ENCODE peak calls at places on chromosomes 6 and 20, in nine cellular contexts. G is spleen, R is HCT116, L is stomach, Y is suprapubic skin, V is transverse colon, X is H1, C is K562, O is sigmoid colon. J is an unnamed sample.

GRCh38 chr6:1614767-1615650 is 5.3 kb downstream of the FOXC1 start:
- DNase-seq in G (no peak), R (no peak), L (peak), Y (peak), V (no peak), X (no peak), C (no peak), O (no peak), J (no peak)

GRCh38 chr6:56144538-56145324 is 102.6 kb downstream of the COL21A1 start:
- DNase-seq in G (no peak), R (no peak), L (no peak), Y (no peak), V (no peak), X (no peak), C (no peak), O (no peak), J (no peak)

GRCh38 chr6:79269877-79270276 is 35.4 kb upstream of the HMGN3 start:
- DNase-seq in G (no peak), R (no peak), L (no peak), Y (no peak), V (no peak), X (no peak), C (peak), O (no peak), J (no peak)

GRCh38 chr6:21538186-21538798 is 55.3 kb upstream of the SOX4 start:
- DNase-seq in G (no peak), R (no peak), L (no peak), Y (no peak), V (no peak), X (no peak), C (no peak), O (no peak), J (no peak)

GRCh38 chr6:105359419-105360366 is 43.2 kb downstream of the PREP start:
- DNase-seq in G (no peak), R (no peak), L (no peak), Y (no peak), V (no peak), X (no peak), C (peak), O (no peak), J (no peak)

GRCh38 chr6:114712129-114712662 is 369.4 kb upstream of the HS3ST5 start:
- DNase-seq in G (no peak), R (no peak), L (no peak), Y (no peak), V (no peak), X (no peak), C (no peak), O (no peak), J (no peak)

GRCh38 chr6:163314791-163315404 is 99.6 kb upstream of the QKI start:
- DNase-seq in G (no peak), R (no peak), L (no peak), Y (no peak), V (no peak), X (no peak), C (no peak), O (no peak), J (no peak)

GRCh38 chr6:166770216-166771116 is 143.4 kb upstream of the RPS6KA2 start:
- DNase-seq in G (no peak), R (no peak), L (no peak), Y (no peak), V (no peak), X (no peak), C (no peak), O (no peak), J (no peak)

GRCh38 chr6:80594461-80594860 is 488.0 kb downstream of the BCKDHB start:
- DNase-seq in G (no peak), R (no peak), L (no peak), Y (no peak), V (no peak), X (no peak), C (no peak), O (no peak), J (no peak)

GRCh38 chr20:45612314-45612713 is 17.2 kb upstream of the WFDC10A start:
- DNase-seq in G (no peak), R (no peak), L (no peak), Y (no peak), V (no peak), X (no peak), C (no peak), O (no peak), J (no peak)

GRCh38 chr6:28490191-28490890 is 25.3 kb downstream of the GPX6 start:
- DNase-seq in G (no peak), R (no peak), L (no peak), Y (no peak), V (no peak), X (no peak), C (peak), O (no peak), J (no peak)

GRCh38 chr6:54335871-54336270 is 27.6 kb downstream of the TINAG start:
- DNase-seq in G (no peak), R (peak), L (no peak), Y (no peak), V (no peak), X (no peak), C (no peak), O (no peak), J (no peak)
- TF ChIP-seq POLR2AphosphoS5 in G (no peak), R (peak), L (no peak), Y (no peak), V (peak), X (no peak), C (no peak), O (no peak), J (no peak)

GRCh38 chr20:58888521-58889333 is 36.2 kb downstream of the GNAS start:
- DNase-seq in G (peak), R (no peak), L (peak), Y (peak), V (peak), X (no peak), C (peak), O (peak), J (peak)
- TF ChIP-seq POLR2A in G (peak), R (peak), L (no peak), Y (peak), V (peak), X (peak), C (peak), O (no peak), J (peak)

DNA sequence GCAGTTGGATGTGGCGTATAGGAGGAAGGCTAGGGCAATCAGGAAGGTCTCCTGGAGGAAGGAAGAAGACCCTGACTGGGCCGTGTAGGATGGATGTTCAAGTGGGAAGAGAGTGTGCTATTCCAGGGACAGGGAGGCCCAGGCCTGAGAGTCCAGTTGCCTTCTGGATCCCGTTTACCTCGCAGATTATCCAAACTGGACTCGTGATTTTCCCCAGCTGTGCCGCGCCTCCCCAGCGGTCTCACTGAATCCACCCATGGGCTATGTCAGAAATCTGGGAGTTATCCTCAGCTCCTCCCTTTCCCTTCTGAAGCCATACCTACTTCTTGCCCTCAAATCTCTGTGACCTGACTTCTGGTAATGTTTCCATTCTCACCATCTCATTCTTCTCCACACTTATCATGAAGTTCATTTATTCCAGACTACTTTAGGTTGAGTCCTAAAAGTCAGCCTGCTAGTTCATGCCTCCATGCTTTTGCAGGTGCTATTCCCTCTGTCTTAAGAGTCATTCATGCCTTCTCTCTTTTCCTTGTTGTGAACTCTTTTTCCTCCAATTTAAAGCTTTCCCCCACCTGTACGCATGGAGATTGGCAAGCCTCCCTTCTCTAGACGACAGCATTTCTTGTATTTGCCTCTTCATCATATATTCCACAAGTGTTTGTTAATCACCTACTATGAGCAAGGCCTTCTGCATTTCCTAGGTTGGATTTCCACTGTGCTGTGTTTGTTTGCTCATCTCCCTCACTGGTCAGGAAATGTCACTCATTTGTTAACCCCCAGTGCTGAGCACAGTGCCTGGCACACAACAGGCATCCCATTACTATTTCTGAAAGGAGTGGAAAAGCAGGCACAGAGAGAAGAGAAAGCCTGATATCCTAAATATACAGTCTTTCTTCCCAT is 2.7 kb downstream of the SDCBP2 start:
- DNase-seq in G (peak), R (no peak), L (no peak), Y (peak), V (peak), X (no peak), C (no peak), O (peak), J (no peak)
- TF ChIP-seq POLR2AphosphoS5 in G (no peak), R (no peak), L (no peak), Y (no peak), V (no peak), X (no peak), C (no peak), O (no peak), J (no peak)

GRCh38 chr20:35059110-35059509 is 33.5 kb downstream of the TRPC4AP start:
- DNase-seq in G (no peak), R (no peak), L (no peak), Y (no peak), V (no peak), X (no peak), C (no peak), O (no peak), J (no peak)
- TF ChIP-seq POLR2A in G (no peak), R (no peak), L (no peak), Y (no peak), V (no peak), X (no peak), C (no peak), O (no peak), J (no peak)

DNA sequence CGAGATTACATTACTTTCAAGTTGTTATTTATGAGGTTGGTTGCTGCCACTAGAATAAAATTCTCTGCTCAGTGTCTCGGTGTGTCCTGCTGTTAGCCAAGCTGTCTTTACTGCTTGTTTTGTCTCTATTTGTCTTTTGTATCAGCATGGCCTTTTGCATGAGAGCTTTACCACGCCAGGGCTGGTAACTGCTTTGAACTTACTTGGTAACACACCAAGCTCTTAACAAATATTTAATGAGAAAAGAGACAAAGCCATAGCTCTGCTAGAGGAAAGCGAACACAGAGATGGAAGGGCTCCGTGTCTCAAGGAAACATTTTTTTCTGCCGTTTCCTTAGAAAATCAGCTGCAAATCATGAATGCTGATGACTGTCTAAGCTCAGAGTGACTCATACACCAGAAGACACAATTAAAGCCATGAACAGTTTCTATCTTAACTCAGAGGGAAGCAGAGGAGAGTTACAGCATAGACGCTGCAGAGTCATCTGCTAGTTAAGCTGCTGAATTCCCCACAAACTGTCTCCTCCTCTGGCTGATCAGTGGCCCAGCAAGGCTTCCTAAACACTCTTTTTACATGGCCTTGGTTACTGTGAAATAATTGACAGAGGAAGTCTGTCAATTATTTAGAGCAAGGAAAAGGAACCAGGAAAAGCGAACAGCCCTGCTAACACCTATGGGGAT is 44.8 kb downstream of the AGPAT4 start:
- DNase-seq in G (no peak), R (no peak), L (no peak), Y (no peak), V (no peak), X (no peak), C (peak), O (no peak), J (no peak)
- TF ChIP-seq POLR2AphosphoS5 in G (no peak), R (no peak), L (no peak), Y (no peak), V (no peak), X (no peak), C (peak), O (peak), J (no peak)

GRCh38 chr6:149863846-149864577 is at the start of gene LRP11:
- DNase-seq in G (peak), R (no peak), L (peak), Y (peak), V (peak), X (peak), C (peak), O (peak), J (peak)
- TF ChIP-seq POLR2A in G (no peak), R (peak), L (no peak), Y (peak), V (peak), X (peak), C (peak), O (no peak), J (no peak)

GRCh38 chr6:108168501-108168979 is 2.7 kb downstream of the NR2E1 start:
- DNase-seq in G (peak), R (no peak), L (peak), Y (no peak), V (peak), X (no peak), C (no peak), O (no peak), J (no peak)
- TF ChIP-seq POLR2AphosphoS5 in G (no peak), R (no peak), L (no peak), Y (no peak), V (no peak), X (no peak), C (no peak), O (no peak), J (no peak)

DNA sequence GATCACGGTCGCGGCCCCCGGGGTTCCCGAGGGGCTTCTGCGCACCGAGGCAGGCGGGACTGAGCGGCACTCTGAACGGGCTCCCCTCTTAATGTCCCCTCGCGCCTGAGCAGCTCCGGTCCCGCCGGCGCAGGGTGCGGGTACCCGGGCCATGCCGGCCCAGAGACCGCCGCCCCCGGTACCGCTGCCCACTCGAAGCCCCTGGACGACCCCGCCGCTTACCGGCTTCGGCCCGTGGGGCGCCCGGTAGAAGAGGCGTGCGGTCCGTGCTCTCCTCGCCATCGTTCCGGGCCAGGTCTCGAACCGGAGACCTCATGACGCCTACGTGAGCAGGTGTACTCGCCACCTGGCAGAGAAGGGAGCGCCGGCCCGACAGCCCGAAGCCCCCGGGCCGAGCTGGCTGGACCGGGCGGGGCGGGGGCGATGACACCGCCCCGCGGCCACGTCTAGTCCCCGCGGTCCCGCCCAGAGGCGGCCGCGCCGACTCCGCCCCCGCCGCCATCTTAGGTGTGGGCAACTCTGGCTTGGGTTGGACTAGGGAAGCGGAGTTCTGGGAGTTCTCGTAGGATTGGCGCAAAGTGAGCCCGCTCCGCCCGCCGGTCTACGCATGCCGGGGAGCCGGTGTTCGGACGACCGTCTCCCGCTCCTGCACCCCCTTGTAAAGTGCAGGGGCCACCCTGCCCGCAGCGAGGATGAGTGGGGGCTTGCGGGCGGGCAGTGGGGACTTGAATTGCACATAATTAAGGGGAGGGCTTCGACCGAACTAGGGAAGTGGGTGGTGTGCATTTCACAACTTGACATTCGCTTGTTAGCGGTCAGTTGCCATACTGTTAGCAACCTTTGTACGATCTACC is at the start of gene SLC17A5:
- DNase-seq in G (peak), R (peak), L (peak), Y (peak), V (peak), X (peak), C (peak), O (peak), J (peak)
- TF ChIP-seq POLR2A in G (no peak), R (peak), L (no peak), Y (no peak), V (peak), X (peak), C (peak), O (peak), J (peak)

DNA sequence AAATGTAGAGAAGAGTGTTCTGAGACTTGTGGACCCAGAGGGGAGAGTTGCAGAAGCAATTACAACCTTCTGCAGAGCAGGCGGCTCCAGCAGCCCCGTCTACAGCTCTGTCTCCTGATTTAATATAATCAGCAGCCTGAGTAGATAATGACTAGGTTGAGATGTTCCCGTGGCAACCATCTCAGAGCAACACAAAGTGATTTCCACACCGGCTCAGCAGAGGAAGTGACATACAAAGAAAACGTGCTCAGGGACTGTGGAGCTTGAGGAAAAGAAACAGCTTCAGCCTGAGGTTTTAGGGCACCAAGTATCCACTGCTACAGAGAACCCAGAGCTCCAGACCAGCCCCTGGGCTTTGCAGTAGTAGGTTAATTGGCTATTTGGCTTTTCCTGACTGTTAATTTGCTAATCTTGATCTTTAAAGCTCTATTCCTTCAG is 136.4 kb downstream of the MTFR2 start:
- DNase-seq in G (no peak), R (no peak), L (no peak), Y (peak), V (peak), X (no peak), C (no peak), O (peak), J (no peak)
- TF ChIP-seq POLR2AphosphoS5 in G (no peak), R (no peak), L (no peak), Y (no peak), V (no peak), X (no peak), C (no peak), O (no peak), J (no peak)